ENCODE peak calls at places on chromosomes 3 and 15, in eight cellular contexts. O is esophagus squamous epithelium; D is PC-3; Z is heart left ventricle; L is adrenal gland; T is upper lobe of right lung; R is ascending aorta; Q is CD8-positive, alpha-beta T cell. K is an unnamed sample.

GRCh38 chr3:40994611-40995010 is 204.7 kb upstream of the CTNNB1 start:
- DNase-seq in Z (no peak), T (no peak), D (peak), L (no peak), O (no peak), R (no peak), Q (no peak), K (no peak)

GRCh38 chr15:29859293-29859692 is 37.0 kb upstream of the TJP1 start:
- DNase-seq in D (no peak), R (no peak), Q (no peak), Z (no peak), O (no peak), L (no peak), T (no peak), K (no peak)

GRCh38 chr3:137110392-137110996 is 152.7 kb downstream of the IL20RB start:
- DNase-seq in L (no peak), O (no peak), D (peak), Q (no peak), T (no peak), R (no peak), Z (no peak), K (no peak)

GRCh38 chr3:60114191-60114590 is 1064.4 kb upstream of the CFAP20DC start:
- DNase-seq in O (no peak), R (no peak), Z (no peak), D (no peak), T (no peak), L (no peak), Q (no peak), K (no peak)

GRCh38 chr3:48026951-48027908 is 11.0 kb upstream of the MAP4 start:
- DNase-seq in Q (no peak), L (no peak), O (no peak), D (no peak), T (no peak), R (no peak), Z (no peak), K (no peak)

GRCh38 chr15:68691667-68692066 is 112.9 kb downstream of the CORO2B start:
- DNase-seq in O (no peak), R (no peak), Z (no peak), T (no peak), D (peak), L (no peak), Q (no peak), K (no peak)

GRCh38 chr3:141412087-141412935 is 44.0 kb downstream of the ZBTB38 start:
- DNase-seq in O (peak), Z (peak), L (peak), T (no peak), D (peak), Q (peak), R (peak), K (peak)

GRCh38 chr15:50925281-50925680 is 16.8 kb downstream of the AP4E1 start:
- DNase-seq in Z (no peak), D (no peak), O (no peak), T (no peak), L (no peak), Q (no peak), R (no peak), K (no peak)

GRCh38 chr15:76176487-76177085 is 116.8 kb downstream of the TMEM266 start:
- DNase-seq in T (no peak), L (no peak), R (no peak), O (no peak), Q (no peak), Z (no peak), D (no peak), K (no peak)

GRCh38 chr3:172751188-172751571 is 654 bp downstream of the ECT2 start:
- DNase-seq in L (no peak), T (no peak), O (no peak), Z (no peak), D (peak), R (no peak), Q (no peak), K (no peak)

GRCh38 chr15:70505411-70505919 is 257.9 kb downstream of the UACA start:
- DNase-seq in O (no peak), D (peak), R (peak), L (no peak), Z (no peak), T (peak), Q (no peak), K (no peak)

GRCh38 chr3:16897254-16897926 is 12.6 kb downstream of the PLCL2 start:
- DNase-seq in T (no peak), D (peak), R (no peak), Q (peak), Z (no peak), O (no peak), L (peak), K (no peak)

GRCh38 chr15:83066034-83066760 is 855 bp downstream of the BTBD1 start:
- DNase-seq in T (no peak), D (peak), Z (no peak), Q (no peak), L (no peak), R (no peak), O (no peak), K (no peak)

GRCh38 chr3:31196881-31197364 is 302.5 kb upstream of the GADL1 start:
- DNase-seq in T (no peak), O (no peak), L (no peak), Q (no peak), Z (peak), D (no peak), R (peak), K (peak)

GRCh38 chr3:125163739-125164601 is 48.6 kb downstream of the SLC12A8 start:
- DNase-seq in R (no peak), D (peak), Q (no peak), O (no peak), Z (peak), T (peak), L (no peak), K (no peak)

GRCh38 chr15:79463043-79463780 is 31.1 kb downstream of the MINAR1 start:
- DNase-seq in R (no peak), L (no peak), Z (no peak), D (no peak), Q (no peak), T (no peak), O (no peak), K (no peak)

GRCh38 chr3:165640031-165640430 is 197.2 kb downstream of the BCHE start:
- DNase-seq in L (no peak), Q (no peak), T (no peak), R (no peak), D (no peak), Z (no peak), O (no peak), K (no peak)

GRCh38 chr3:146250449-146251382 is at the start of gene PLSCR4:
- DNase-seq in Q (no peak), R (peak), O (peak), Z (peak), L (peak), D (peak), T (peak), K (peak)

GRCh38 chr15:38687340-38687739 is 122.7 kb upstream of the RASGRP1 start:
- DNase-seq in O (no peak), T (no peak), Q (no peak), R (no peak), L (no peak), D (no peak), Z (no peak), K (no peak)

GRCh38 chr3:88641033-88641604 is 466.3 kb upstream of the EPHA3 start:
- DNase-seq in T (no peak), O (no peak), L (no peak), D (no peak), Q (no peak), Z (no peak), R (no peak), K (no peak)

GRCh38 chr3:44478055-44478468 is 592 bp upstream of the ZNF445 start:
- DNase-seq in R (no peak), Z (no peak), D (no peak), L (no peak), T (no peak), Q (no peak), O (no peak), K (no peak)

GRCh38 chr15:67023517-67024321 is 41.7 kb upstream of the SMAD3 start:
- DNase-seq in O (no peak), Z (no peak), Q (no peak), D (peak), L (peak), R (peak), T (no peak), K (no peak)

GRCh38 chr3:141063831-141064230 is 12.7 kb downstream of the SPSB4 start:
- DNase-seq in T (peak), L (no peak), Z (peak), O (no peak), R (no peak), Q (no peak), D (no peak), K (no peak)

GRCh38 chr3:196938124-196938523 is 4.2 kb downstream of the NCBP2 start:
- DNase-seq in Z (no peak), Q (no peak), L (no peak), O (no peak), D (no peak), R (no peak), T (no peak), K (no peak)

GRCh38 chr15:47801522-47801921 is 84.2 kb downstream of the SEMA6D start:
- DNase-seq in L (no peak), Z (no peak), R (no peak), Q (no peak), T (no peak), O (no peak), D (no peak), K (no peak)

GRCh38 chr3:9916734-9917680 is at the start of gene IL17RC:
- DNase-seq in D (peak), R (peak), Q (no peak), O (no peak), Z (peak), L (peak), T (peak), K (peak)

GRCh38 chr3:78737988-78738387 is 1029.8 kb downstream of the ROBO1 start:
- DNase-seq in L (peak), O (no peak), Q (no peak), T (no peak), D (peak), Z (peak), R (no peak), K (no peak)

GRCh38 chr3:78741066-78741645 is 1026.6 kb downstream of the ROBO1 start:
- DNase-seq in D (peak), Z (no peak), L (no peak), O (no peak), T (no peak), Q (no peak), R (no peak), K (no peak)

GRCh38 chr3:78732893-78733292 is 1034.9 kb downstream of the ROBO1 start:
- DNase-seq in D (no peak), T (no peak), L (no peak), O (no peak), Z (no peak), R (no peak), Q (no peak), K (no peak)

GRCh38 chr3:78734048-78734637 is 1033.7 kb downstream of the ROBO1 start:
- DNase-seq in Z (no peak), T (no peak), R (no peak), O (no peak), D (peak), L (no peak), Q (no peak), K (no peak)

DNA sequence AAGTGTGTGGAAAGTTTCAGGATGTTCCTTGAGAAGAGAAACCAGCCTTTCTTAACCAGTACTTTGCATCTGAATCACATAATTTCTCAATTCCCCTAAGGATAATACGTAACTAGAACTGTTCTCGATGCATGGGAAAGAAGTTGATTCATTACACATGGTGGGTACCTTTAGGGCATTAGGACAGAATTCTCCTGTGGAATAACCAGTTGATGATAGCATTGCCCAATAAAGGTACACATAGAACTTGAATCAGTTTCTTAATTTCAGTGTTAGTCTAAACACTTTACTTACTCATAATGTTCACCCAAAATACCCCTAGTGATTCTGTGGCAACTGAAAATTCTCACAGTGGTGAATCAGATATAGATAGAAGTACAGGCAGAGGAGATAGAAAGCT is 1030.9 kb downstream of the ROBO1 start:
- DNase-seq in D (no peak), Z (no peak), O (no peak), T (no peak), R (no peak), L (no peak), Q (no peak), K (no peak)
- H3K27ac ChIP-seq in D (no peak), Z (no peak), O (no peak), T (no peak), R (no peak), L (no peak), Q (no peak), K (no peak)

DNA sequence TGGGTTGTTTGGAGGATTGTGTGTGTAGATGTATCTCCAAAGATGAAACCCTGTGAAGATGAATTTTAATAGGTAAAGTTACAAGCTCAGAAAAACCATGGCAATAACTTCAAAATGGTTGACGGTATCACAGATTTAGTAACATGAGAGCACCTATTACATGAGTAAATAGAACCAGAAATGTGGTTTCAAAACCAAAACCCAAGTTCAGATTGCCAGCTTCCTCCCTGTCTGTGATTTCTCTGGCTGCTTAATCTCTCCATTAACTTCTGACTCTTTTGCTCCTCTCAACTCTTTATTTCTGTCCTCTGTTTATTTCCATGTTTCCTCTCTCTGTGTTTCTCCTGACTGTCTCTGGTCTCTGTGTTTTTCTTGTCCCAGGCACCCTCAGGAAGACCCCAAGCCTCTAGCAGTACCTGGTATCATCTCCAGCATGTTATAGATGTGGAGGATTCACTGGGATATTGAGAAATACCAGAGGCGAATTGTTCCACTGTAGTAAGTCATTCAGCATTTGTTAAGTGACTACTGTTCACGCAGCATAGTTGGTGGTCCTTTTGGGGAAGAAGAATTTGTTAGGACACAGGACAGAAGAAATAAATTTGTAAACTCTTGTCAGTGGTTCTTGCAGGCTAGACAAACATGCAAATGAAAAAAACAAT is 138.8 kb downstream of the BBX start:
- DNase-seq in Z (no peak), L (no peak), Q (no peak), T (no peak), R (no peak), O (no peak), D (no peak), K (no peak)
- H3K4me3 ChIP-seq in Z (no peak), L (no peak), Q (no peak), T (peak), R (peak), O (peak), D (no peak), K (no peak)

DNA sequence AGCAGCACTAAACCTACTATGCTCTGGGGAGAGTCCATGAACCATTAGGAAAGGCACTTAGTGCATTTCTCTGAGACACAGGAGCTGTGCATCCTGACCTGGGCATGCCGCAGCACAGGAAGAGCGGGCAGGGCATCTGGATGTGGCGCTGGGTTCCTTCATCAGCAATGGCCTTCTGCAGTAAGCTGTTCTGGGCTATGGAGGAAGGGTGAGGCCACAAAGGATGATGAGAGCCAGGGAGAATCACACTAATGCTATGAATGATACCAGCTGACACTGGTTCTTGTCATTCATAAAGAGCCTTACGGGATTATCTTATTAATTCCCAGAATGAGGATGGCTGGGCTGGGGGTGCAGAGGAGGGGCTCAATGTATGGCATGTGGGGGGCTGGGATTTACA is 12.7 kb upstream of the SCN10A start:
- DNase-seq in T (no peak), R (no peak), L (no peak), Q (no peak), D (no peak), O (no peak), Z (no peak), K (no peak)
- H3K27ac ChIP-seq in T (no peak), R (peak), L (no peak), Q (no peak), D (no peak), O (no peak), Z (peak), K (no peak)

GRCh38 chr3:180828001-180828720 is 84.3 kb upstream of the FXR1 start:
- DNase-seq in R (no peak), T (no peak), Q (no peak), O (no peak), D (no peak), L (no peak), Z (no peak), K (no peak)
- H3K4me3 ChIP-seq in R (no peak), T (no peak), Q (no peak), O (no peak), D (no peak), L (no peak), Z (no peak), K (no peak)

GRCh38 chr15:63236272-63236671 is 41.1 kb upstream of the APH1B start:
- DNase-seq in O (no peak), D (peak), L (no peak), R (no peak), Z (no peak), T (no peak), Q (no peak), K (no peak)
- H3K27ac ChIP-seq in O (no peak), D (peak), L (peak), R (no peak), Z (no peak), T (no peak), Q (no peak), K (no peak)

GRCh38 chr3:127489357-127489756 is 101.2 kb downstream of the TPRA1 start:
- DNase-seq in T (peak), R (peak), Z (no peak), D (no peak), Q (no peak), L (no peak), O (no peak), K (no peak)

GRCh38 chr3:127490271-127491023 is 100.1 kb downstream of the TPRA1 start:
- DNase-seq in Q (no peak), D (no peak), L (no peak), Z (no peak), O (no peak), R (peak), T (no peak), K (no peak)

GRCh38 chr3:127488141-127488672 is 102.3 kb downstream of the TPRA1 start:
- DNase-seq in Z (no peak), Q (no peak), R (peak), L (no peak), O (no peak), D (no peak), T (no peak), K (no peak)

GRCh38 chr3:127487196-127487595 is 103.3 kb downstream of the TPRA1 start:
- DNase-seq in O (no peak), D (no peak), T (no peak), Q (no peak), Z (no peak), R (peak), L (no peak), K (no peak)

GRCh38 chr3:127488740-127489139 is 101.8 kb downstream of the TPRA1 start:
- DNase-seq in T (no peak), Z (no peak), R (peak), O (no peak), L (no peak), Q (no peak), D (no peak), K (no peak)
- H3K4me3 ChIP-seq in T (no peak), Z (no peak), R (no peak), O (no peak), L (no peak), Q (no peak), D (no peak), K (no peak)

DNA sequence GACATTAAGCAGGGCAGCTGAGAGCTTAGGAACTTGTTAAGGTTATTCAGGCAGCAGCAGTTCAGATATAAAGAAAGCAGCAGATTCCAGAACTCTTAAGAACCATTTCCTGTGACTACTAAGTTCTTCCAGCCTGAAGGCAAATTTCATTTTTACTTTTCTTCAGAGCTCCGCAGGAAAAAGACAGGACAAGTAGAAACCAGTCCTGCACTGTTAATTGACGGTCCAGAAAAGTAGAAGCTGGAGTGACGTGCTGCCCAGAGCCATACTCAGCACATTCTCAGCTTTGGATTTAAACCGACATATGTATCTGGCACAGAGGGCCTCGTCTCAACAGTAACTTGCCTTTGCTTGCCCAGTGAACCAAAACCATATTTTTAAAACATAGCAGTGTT is 219.4 kb upstream of the STRIT1 start:
- DNase-seq in Z (no peak), R (no peak), Q (no peak), O (no peak), D (no peak), L (no peak), T (no peak), K (no peak)
- H3K27ac ChIP-seq in Z (no peak), R (no peak), Q (no peak), O (peak), D (no peak), L (no peak), T (no peak), K (no peak)